ENCODE peak calls at places on chromosomes 13 and 19, in eight cellular contexts. P is activated CD8-positive, alpha-beta T cell treated with anti-CD3 and anti-CD28 coated beads for 36 hours; W is WTC11; X is NB4; H is GM19239; M is ascending aorta; K is Caco-2; Y is GM04504. G is an unnamed sample.

GRCh38 chr19:2249880-2250764 is 999 bp downstream of the AMH start:
- DNase-seq in K (no peak), P (no peak), M (no peak), X (no peak), Y (no peak), H (no peak), W (no peak), G (no peak)

GRCh38 chr13:110278859-110279258 is 28.1 kb downstream of the COL4A1 start:
- DNase-seq in K (no peak), X (no peak), H (no peak), Y (no peak), W (no peak), P (no peak), M (no peak), G (no peak)

GRCh38 chr13:43441464-43441863 is 345.3 kb downstream of the ENOX1 start:
- DNase-seq in K (no peak), X (no peak), Y (no peak), H (no peak), M (no peak), W (no peak), P (no peak), G (no peak)

GRCh38 chr13:102405499-102406079 is 3.7 kb upstream of the FGF14 start:
- DNase-seq in M (no peak), K (peak), H (no peak), P (peak), X (peak), Y (no peak), W (peak), G (peak)

GRCh38 chr19:518292-519231 is 11.3 kb downstream of the TPGS1 start:
- DNase-seq in H (no peak), K (peak), Y (no peak), P (peak), W (peak), X (no peak), M (no peak), G (no peak)

GRCh38 chr13:33229446-33230177 is 55.9 kb downstream of the STARD13 start:
- DNase-seq in Y (peak), M (no peak), X (no peak), H (no peak), K (no peak), P (no peak), W (no peak), G (no peak)

GRCh38 chr19:42323852-42324654 is 1.4 kb upstream of the MEGF8 start:
- DNase-seq in M (no peak), X (peak), H (no peak), Y (no peak), K (no peak), P (peak), W (peak), G (peak)

GRCh38 chr19:20339444-20339843 is 172.4 kb downstream of the ZNF486 start:
- DNase-seq in H (no peak), P (no peak), Y (no peak), X (no peak), M (no peak), K (no peak), W (no peak), G (no peak)

GRCh38 chr13:50156140-50156539 is 140.9 kb downstream of the KCNRG start:
- DNase-seq in P (no peak), K (no peak), H (no peak), X (no peak), M (no peak), Y (no peak), W (no peak), G (no peak)

GRCh38 chr13:65093352-65093751 is 2136.8 kb downstream of the PCDH9 start:
- DNase-seq in W (no peak), X (no peak), K (no peak), P (no peak), H (no peak), M (no peak), Y (no peak), G (no peak)

GRCh38 chr19:3979674-3980352 is 5.5 kb downstream of the EEF2 start:
- DNase-seq in X (peak), M (peak), Y (no peak), W (no peak), P (no peak), K (no peak), H (no peak), G (peak)

GRCh38 chr13:40352807-40353562 is 313.5 kb downstream of the FOXO1 start:
- DNase-seq in M (peak), W (no peak), K (no peak), X (no peak), P (no peak), H (no peak), Y (no peak), G (no peak)

GRCh38 chr13:110492299-110493160 is 69.0 kb downstream of the RAB20 start:
- DNase-seq in H (no peak), W (no peak), Y (no peak), K (no peak), P (no peak), M (no peak), X (no peak), G (peak)

GRCh38 chr13:73168226-73168992 is 109.6 kb downstream of the KLF5 start:
- DNase-seq in P (no peak), H (no peak), M (no peak), K (no peak), X (no peak), Y (no peak), W (no peak), G (no peak)

GRCh38 chr19:53849237-53849676 is 18.4 kb upstream of the MYADM start:
- DNase-seq in X (peak), M (no peak), Y (peak), W (no peak), K (no peak), H (no peak), P (no peak), G (no peak)

GRCh38 chr19:46784262-46785053 is 3.9 kb downstream of the SLC1A5 start:
- DNase-seq in Y (peak), W (peak), K (peak), H (peak), P (peak), M (peak), X (peak), G (peak)

GRCh38 chr19:30267332-30267731 is 104.9 kb upstream of the ZNF536 start:
- DNase-seq in X (no peak), H (no peak), Y (no peak), K (no peak), P (no peak), W (no peak), M (no peak), G (no peak)

G was measured in NAMALWA.